ENCODE peak calls at places on chromosome 5, in ten cellular contexts. One of them, this sample, is unnamed.
A peak's percentile ranks its signal among the peaks of the same experiment; 100 is the strongest.

GRCh38 chr5:149313151-149313841 is 32.0 kb upstream of the GRPEL2 start:
- DNase-seq in prostate gland: no peak
- DNase-seq in uterus: no peak
- DNase-seq in ovary: no peak
- DNase-seq in suprapubic skin: no peak
- DNase-seq in adrenal gland: no peak
- DNase-seq in HCT116: no peak
- DNase-seq in heart left ventricle: no peak
- DNase-seq in A549: no peak
- DNase-seq in lower leg skin: no peak
- DNase-seq in this sample: no peak

GRCh38 chr5:16964821-16965220 is 28.7 kb upstream of the MYO10 start:
- DNase-seq in HCT116: peak; percentile 7
- DNase-seq in prostate gland: no peak
- DNase-seq in uterus: no peak
- DNase-seq in suprapubic skin: no peak
- DNase-seq in A549: no peak
- DNase-seq in lower leg skin: no peak
- DNase-seq in heart left ventricle: no peak
- DNase-seq in ovary: no peak
- DNase-seq in adrenal gland: no peak
- DNase-seq in this sample: no peak

GRCh38 chr5:78345485-78345884 is 14.9 kb upstream of the SCAMP1 start:
- DNase-seq in ovary: no peak
- DNase-seq in uterus: no peak
- DNase-seq in lower leg skin: no peak
- DNase-seq in heart left ventricle: peak; percentile 22
- DNase-seq in HCT116: no peak
- DNase-seq in adrenal gland: no peak
- DNase-seq in A549: no peak
- DNase-seq in suprapubic skin: no peak
- DNase-seq in prostate gland: no peak
- DNase-seq in this sample: no peak

GRCh38 chr5:151642472-151643140 is 44.1 kb downstream of the SPARC start:
- DNase-seq in lower leg skin: no peak
- DNase-seq in ovary: no peak
- DNase-seq in uterus: no peak
- DNase-seq in HCT116: no peak
- DNase-seq in prostate gland: no peak
- DNase-seq in adrenal gland: no peak
- DNase-seq in suprapubic skin: no peak
- DNase-seq in heart left ventricle: no peak
- DNase-seq in A549: no peak
- DNase-seq in this sample: no peak

GRCh38 chr5:115377468-115378217 is 81.2 kb upstream of the CCDC112 start:
- DNase-seq in lower leg skin: no peak
- DNase-seq in prostate gland: no peak
- DNase-seq in ovary: no peak
- DNase-seq in suprapubic skin: no peak
- DNase-seq in adrenal gland: no peak
- DNase-seq in heart left ventricle: no peak
- DNase-seq in HCT116: peak; percentile 35
- DNase-seq in uterus: no peak
- DNase-seq in A549: no peak
- DNase-seq in this sample: no peak

GRCh38 chr5:180172447-180173197 is 36.4 kb downstream of the RASGEF1C start:
- DNase-seq in suprapubic skin: no peak
- DNase-seq in ovary: peak; percentile 57
- DNase-seq in HCT116: no peak
- DNase-seq in prostate gland: no peak
- DNase-seq in adrenal gland: peak; percentile 55
- DNase-seq in lower leg skin: peak; percentile 83
- DNase-seq in A549: no peak
- DNase-seq in heart left ventricle: peak; percentile 41
- DNase-seq in uterus: no peak
- DNase-seq in this sample: no peak

GRCh38 chr5:127080001-127080478 is 6.7 kb upstream of the C5orf63 start:
- DNase-seq in suprapubic skin: no peak
- DNase-seq in HCT116: no peak
- DNase-seq in A549: no peak
- DNase-seq in ovary: no peak
- DNase-seq in prostate gland: peak; percentile 41
- DNase-seq in adrenal gland: no peak
- DNase-seq in lower leg skin: no peak
- DNase-seq in uterus: no peak
- DNase-seq in heart left ventricle: no peak
- DNase-seq in this sample: no peak

GRCh38 chr5:95411476-95411875 is 20.3 kb downstream of the FAM81B start:
- DNase-seq in ovary: no peak
- DNase-seq in adrenal gland: no peak
- DNase-seq in uterus: no peak
- DNase-seq in prostate gland: no peak
- DNase-seq in heart left ventricle: no peak
- DNase-seq in lower leg skin: no peak
- DNase-seq in A549: no peak
- DNase-seq in HCT116: no peak
- DNase-seq in suprapubic skin: no peak
- DNase-seq in this sample: no peak

GRCh38 chr5:352639-353598 is 31.4 kb downstream of the AHRR start:
- DNase-seq in suprapubic skin: no peak
- DNase-seq in A549: no peak
- DNase-seq in lower leg skin: no peak
- DNase-seq in prostate gland: no peak
- DNase-seq in adrenal gland: no peak
- DNase-seq in uterus: no peak
- DNase-seq in heart left ventricle: no peak
- DNase-seq in ovary: no peak
- DNase-seq in HCT116: no peak
- DNase-seq in this sample: no peak

GRCh38 chr5:5252106-5252505 is 112.0 kb downstream of the ADAMTS16 start:
- DNase-seq in lower leg skin: no peak
- DNase-seq in adrenal gland: no peak
- DNase-seq in suprapubic skin: no peak
- DNase-seq in heart left ventricle: no peak
- DNase-seq in HCT116: no peak
- DNase-seq in A549: no peak
- DNase-seq in uterus: no peak
- DNase-seq in ovary: no peak
- DNase-seq in prostate gland: no peak
- DNase-seq in this sample: no peak

GRCh38 chr5:147754372-147755122 is 28.0 kb downstream of the JAKMIP2 start:
- DNase-seq in adrenal gland: no peak
- DNase-seq in prostate gland: no peak
- DNase-seq in heart left ventricle: no peak
- DNase-seq in suprapubic skin: no peak
- DNase-seq in A549: no peak
- DNase-seq in lower leg skin: no peak
- DNase-seq in uterus: no peak
- DNase-seq in ovary: no peak
- DNase-seq in HCT116: no peak
- DNase-seq in this sample: no peak

GRCh38 chr5:147752033-147752432 is 30.5 kb downstream of the JAKMIP2 start:
- DNase-seq in A549: no peak
- DNase-seq in ovary: no peak
- DNase-seq in suprapubic skin: no peak
- DNase-seq in heart left ventricle: no peak
- DNase-seq in uterus: no peak
- DNase-seq in adrenal gland: no peak
- DNase-seq in HCT116: no peak
- DNase-seq in prostate gland: no peak
- DNase-seq in lower leg skin: no peak
- DNase-seq in this sample: no peak

GRCh38 chr5:147753783-147754182 is 28.7 kb downstream of the JAKMIP2 start:
- DNase-seq in A549: no peak
- DNase-seq in uterus: no peak
- DNase-seq in suprapubic skin: no peak
- DNase-seq in HCT116: no peak
- DNase-seq in lower leg skin: no peak
- DNase-seq in prostate gland: no peak
- DNase-seq in ovary: no peak
- DNase-seq in adrenal gland: no peak
- DNase-seq in heart left ventricle: no peak
- DNase-seq in this sample: no peak

GRCh38 chr5:147751156-147751830 is 31.2 kb downstream of the JAKMIP2 start:
- DNase-seq in lower leg skin: no peak
- DNase-seq in prostate gland: no peak
- DNase-seq in ovary: no peak
- DNase-seq in heart left ventricle: no peak
- DNase-seq in HCT116: no peak
- DNase-seq in uterus: no peak
- DNase-seq in suprapubic skin: no peak
- DNase-seq in A549: no peak
- DNase-seq in adrenal gland: no peak
- DNase-seq in this sample: no peak

GRCh38 chr5:147752666-147753290 is 29.8 kb downstream of the JAKMIP2 start:
- DNase-seq in adrenal gland: no peak
- DNase-seq in suprapubic skin: no peak
- DNase-seq in A549: no peak
- DNase-seq in HCT116: no peak
- DNase-seq in lower leg skin: no peak
- DNase-seq in uterus: no peak
- DNase-seq in prostate gland: no peak
- DNase-seq in ovary: no peak
- DNase-seq in heart left ventricle: no peak
- DNase-seq in this sample: no peak
- TF ChIP-seq POLR2A in adrenal gland: no peak
- TF ChIP-seq POLR2A in suprapubic skin: no peak
- TF ChIP-seq POLR2A in A549: no peak
- TF ChIP-seq POLR2A in HCT116: no peak
- TF ChIP-seq POLR2A in lower leg skin: no peak
- TF ChIP-seq POLR2A in uterus: no peak
- TF ChIP-seq POLR2A in prostate gland: no peak
- TF ChIP-seq POLR2A in ovary: no peak
- TF ChIP-seq POLR2A in heart left ventricle: no peak
- TF ChIP-seq POLR2A in this sample: no peak

GRCh38 chr5:137734962-137735530 is 843 bp downstream of the KLHL3 start:
- DNase-seq in adrenal gland: peak; percentile 37
- DNase-seq in uterus: peak; percentile 19
- DNase-seq in lower leg skin: peak; percentile 88
- DNase-seq in suprapubic skin: no peak
- DNase-seq in heart left ventricle: peak; percentile 54
- DNase-seq in ovary: peak; percentile 28
- DNase-seq in prostate gland: peak; percentile 39
- DNase-seq in A549: no peak
- DNase-seq in HCT116: no peak
- DNase-seq in this sample: peak; percentile 50
- H3K4me3 ChIP-seq in adrenal gland: peak overlapping the region; percentile 2
- H3K4me3 ChIP-seq in uterus: peak overlapping the region; percentile 40
- H3K4me3 ChIP-seq in lower leg skin: peak overlapping the region; percentile 0
- H3K4me3 ChIP-seq in suprapubic skin: peak overlapping the region; percentile 50
- H3K4me3 ChIP-seq in heart left ventricle: peak overlapping the region; percentile 65
- H3K4me3 ChIP-seq in ovary: peak overlapping the region; percentile 31
- H3K4me3 ChIP-seq in prostate gland: peak overlapping the region; percentile 16
- H3K4me3 ChIP-seq in A549: no peak overlapping the region
- H3K4me3 ChIP-seq in HCT116: no peak overlapping the region
- H3K4me3 ChIP-seq in this sample: peak overlapping the region; percentile 60

DNA sequence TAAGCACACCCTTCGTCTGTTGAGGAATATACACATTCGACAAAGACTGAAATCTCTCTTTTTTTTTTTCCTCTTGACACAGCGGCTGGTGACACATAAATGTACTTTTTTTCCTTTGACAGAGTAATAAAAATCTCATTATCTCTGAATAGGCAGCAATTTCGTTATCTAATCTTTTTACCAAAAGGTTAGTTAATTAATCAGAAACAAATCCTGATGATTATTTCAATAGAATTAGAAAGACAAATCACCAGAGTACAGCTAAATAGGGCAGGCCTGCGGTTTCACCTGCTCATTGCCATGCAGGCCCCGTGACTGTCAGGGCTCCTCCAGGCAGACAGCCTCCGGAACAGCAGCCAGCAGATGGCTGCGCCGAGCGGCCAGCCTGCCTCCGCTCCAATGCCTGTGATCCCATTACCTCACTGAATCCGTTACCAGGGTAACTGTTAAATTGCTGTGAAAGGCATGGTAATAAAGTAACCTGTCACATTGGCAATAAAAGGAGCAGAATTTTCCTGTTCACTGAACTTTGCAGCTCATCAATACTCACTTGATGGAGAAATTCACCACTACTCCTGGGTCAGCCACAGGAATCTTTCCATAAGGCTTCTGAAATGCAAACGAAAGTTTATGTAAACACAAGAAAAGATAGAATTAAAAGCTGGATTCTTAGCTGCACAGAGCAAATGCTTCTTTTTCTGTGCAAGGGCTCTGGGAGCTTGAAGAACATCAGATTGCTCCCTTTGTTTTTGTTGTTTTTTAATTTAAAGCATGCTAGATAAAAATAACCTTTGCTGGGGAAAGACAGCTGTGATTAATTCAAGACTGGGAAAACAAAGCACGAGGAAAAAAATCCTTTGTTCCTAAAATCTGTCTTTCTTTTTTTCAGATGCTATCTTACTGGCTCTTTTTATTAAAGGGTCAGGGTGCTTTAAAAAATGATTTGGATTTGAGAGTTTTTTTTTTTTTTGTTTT is 666.4 kb upstream of the ZNF608 start:
- DNase-seq in prostate gland: peak; percentile 56
- DNase-seq in A549: peak; percentile 9
- DNase-seq in ovary: peak; percentile 54
- DNase-seq in uterus: peak; percentile 62
- DNase-seq in lower leg skin: peak; percentile 91
- DNase-seq in suprapubic skin: peak; percentile 72
- DNase-seq in adrenal gland: peak; percentile 80
- DNase-seq in heart left ventricle: peak; percentile 46
- DNase-seq in HCT116: no peak
- DNase-seq in this sample: peak; percentile 25
- TF ChIP-seq CTCF in prostate gland: no peak
- TF ChIP-seq CTCF in A549: no peak
- TF ChIP-seq CTCF in ovary: no peak
- TF ChIP-seq CTCF in uterus: peak; percentile 34
- TF ChIP-seq CTCF in lower leg skin: no peak
- TF ChIP-seq CTCF in suprapubic skin: no peak
- TF ChIP-seq CTCF in adrenal gland: peak; percentile 37
- TF ChIP-seq CTCF in heart left ventricle: no peak
- TF ChIP-seq CTCF in HCT116: no peak
- TF ChIP-seq CTCF in this sample: no peak

DNA sequence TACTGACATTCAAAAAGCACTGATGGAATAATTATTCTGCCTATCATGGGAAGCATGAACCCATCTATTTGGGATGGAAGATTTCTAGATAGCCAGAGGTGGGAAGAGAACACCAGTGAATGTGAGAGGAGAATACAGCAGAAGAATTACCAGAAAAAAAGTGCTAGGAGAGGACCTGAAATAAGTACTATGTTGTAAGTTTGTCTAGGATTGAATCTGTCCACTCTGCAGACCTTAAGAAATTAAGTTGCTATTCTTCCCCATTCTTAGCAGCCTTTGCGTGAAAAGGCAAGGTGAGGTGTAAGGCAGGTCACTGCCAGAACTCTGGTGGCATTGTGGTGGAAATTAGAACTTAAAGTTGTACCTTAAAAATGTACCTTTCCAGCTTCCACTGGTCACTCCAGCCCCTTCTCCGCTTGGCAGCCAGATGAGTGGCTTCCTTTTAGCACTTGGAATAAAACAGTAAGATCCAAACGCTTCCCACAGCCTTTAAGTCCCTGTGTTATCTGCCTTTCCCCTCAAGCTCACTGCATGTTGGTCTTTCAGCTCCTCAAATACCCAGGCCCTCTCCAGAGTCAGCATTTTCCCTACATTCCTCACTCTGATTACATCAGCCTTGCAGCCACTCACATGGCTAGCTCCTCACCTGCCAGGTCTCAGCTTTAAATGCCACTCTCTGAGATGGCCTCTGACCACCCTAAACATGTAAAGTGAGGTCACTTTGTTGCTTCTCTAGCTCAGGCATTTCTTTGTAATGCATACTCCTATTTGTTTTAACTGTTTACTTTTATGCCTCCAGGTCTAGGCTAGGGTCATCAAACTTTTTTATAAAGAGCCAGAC is 253.0 kb downstream of the EPB41L4A start:
- DNase-seq in A549: no peak
- DNase-seq in ovary: no peak
- DNase-seq in uterus: no peak
- DNase-seq in adrenal gland: no peak
- DNase-seq in heart left ventricle: no peak
- DNase-seq in suprapubic skin: no peak
- DNase-seq in HCT116: no peak
- DNase-seq in prostate gland: no peak
- DNase-seq in lower leg skin: no peak
- DNase-seq in this sample: no peak
- TF ChIP-seq POLR2A in A549: no peak
- TF ChIP-seq POLR2A in ovary: no peak
- TF ChIP-seq POLR2A in uterus: no peak
- TF ChIP-seq POLR2A in adrenal gland: no peak
- TF ChIP-seq POLR2A in heart left ventricle: no peak
- TF ChIP-seq POLR2A in suprapubic skin: no peak
- TF ChIP-seq POLR2A in HCT116: no peak
- TF ChIP-seq POLR2A in prostate gland: no peak
- TF ChIP-seq POLR2A in lower leg skin: no peak
- TF ChIP-seq POLR2A in this sample: no peak